ENCODE peak calls at places on chromosomes 2 and 18, in four cellular contexts. G is HTR-8/SVneo, B is HCEC 1CT, V is SW480. X is an unnamed sample.

GRCh38 chr2:3427272-3427671 is 47.8 kb downstream of the TRAPPC12 start:
- DNase-seq in G (no peak), B (no peak), V (no peak), X (no peak)

GRCh38 chr2:47357475-47357874 is 45.5 kb upstream of the MSH2 start:
- DNase-seq in G (no peak), B (peak; percentile 22), V (no peak), X (no peak)

GRCh38 chr2:54041135-54041534 is 70.3 kb upstream of the PSME4 start:
- DNase-seq in G (no peak), B (peak; percentile 49), V (no peak), X (no peak)

GRCh38 chr2:188380280-188380679 is 88.6 kb downstream of the GULP1 start:
- DNase-seq in G (no peak), B (no peak), V (no peak), X (no peak)

GRCh38 chr2:157699009-157699408 is 70.3 kb upstream of the ACVR1C start:
- DNase-seq in G (no peak), B (no peak), V (no peak), X (no peak)

GRCh38 chr2:72859831-72860262 is 27.4 kb upstream of the SPR start:
- DNase-seq in G (peak; percentile 64), B (peak; percentile 35), V (peak; percentile 88), X (peak; percentile 48)

GRCh38 chr2:148358375-148358774 is 286.2 kb upstream of the EPC2 start:
- DNase-seq in G (no peak), B (no peak), V (no peak), X (no peak)

GRCh38 chr2:69250981-69251380 is 136.0 kb downstream of the GFPT1 start:
- DNase-seq in G (no peak), B (no peak), V (no peak), X (no peak)

GRCh38 chr2:100643459-100643858 is 80.7 kb downstream of the PDCL3 start:
- DNase-seq in G (no peak), B (no peak), V (peak; percentile 74), X (no peak)

GRCh38 chr18:38496222-38496810 is 930.7 kb upstream of the CELF4 start:
- DNase-seq in G (no peak), B (no peak), V (no peak), X (no peak)

GRCh38 chr2:240168041-240168440 is 27.6 kb upstream of the OTOS start:
- DNase-seq in G (no peak), B (no peak), V (no peak), X (no peak)

GRCh38 chr2:74834806-74835755 is 1.2 kb downstream of the HK2 start:
- DNase-seq in G (peak; percentile 59), B (peak; percentile 23), V (peak; percentile 63), X (peak; percentile 60)

GRCh38 chr18:79798999-79799370 is 1.2 kb downstream of the KCNG2 start:
- DNase-seq in G (no peak), B (peak; percentile 27), V (no peak), X (no peak)

GRCh38 chr18:41226186-41226585 is 728.8 kb upstream of the PIK3C3 start:
- DNase-seq in G (no peak), B (no peak), V (no peak), X (no peak)

GRCh38 chr2:160365691-160366367 is 127.8 kb downstream of the RBMS1 start:
- DNase-seq in G (no peak), B (no peak), V (no peak), X (no peak)

GRCh38 chr2:135802350-135802749 is 34.6 kb downstream of the LCT start:
- DNase-seq in G (no peak), B (no peak), V (no peak), X (no peak)

GRCh38 chr2:148258124-148258523 is 237.2 kb downstream of the MBD5 start:
- DNase-seq in G (no peak), B (no peak), V (no peak), X (no peak)

GRCh38 chr2:20624156-20624883 is 26.6 kb downstream of the HS1BP3 start:
- DNase-seq in G (no peak), B (no peak), V (no peak), X (no peak)

GRCh38 chr2:88874063-88874657 is 182.7 kb downstream of the RPIA start:
- DNase-seq in G (peak; percentile 41), B (peak; percentile 20), V (peak; percentile 55), X (no peak)

GRCh38 chr2:172701250-172701649 is 34.4 kb upstream of the RAPGEF4 start:
- DNase-seq in G (peak; percentile 14), B (peak; percentile 90), V (no peak), X (no peak)

GRCh38 chr2:1681323-1682310 is 62.7 kb downstream of the PXDN start:
- DNase-seq in G (no peak), B (no peak), V (no peak), X (no peak)

GRCh38 chr2:69559696-69560482 is 83.7 kb downstream of the AAK1 start:
- DNase-seq in G (peak; percentile 57), B (peak; percentile 60), V (peak; percentile 80), X (no peak)

GRCh38 chr18:12921178-12921577 is 26.6 kb upstream of the SEH1L start:
- DNase-seq in G (no peak), B (no peak), V (no peak), X (peak; percentile 43)

GRCh38 chr2:241508240-241508509 is 209 bp downstream of the STK25 start:
- DNase-seq in G (no peak), B (no peak), V (no peak), X (no peak)

GRCh38 chr2:161250864-161251436 is 57.3 kb upstream of the PSMD14 start:
- DNase-seq in G (peak; percentile 72), B (peak; percentile 51), V (peak; percentile 79), X (no peak)

GRCh38 chr2:221999702-222000101 is 299.1 kb downstream of the PAX3 start:
- DNase-seq in G (peak; percentile 31), B (peak; percentile 97), V (peak; percentile 24), X (no peak)

GRCh38 chr2:127134833-127135830 is 28.2 kb upstream of the BIN1 start:
- DNase-seq in G (no peak), B (no peak), V (no peak), X (no peak)

GRCh38 chr2:64996914-64997313 is 7.7 kb downstream of the SLC1A4 start:
- DNase-seq in G (no peak), B (no peak), V (no peak), X (no peak)

GRCh38 chr18:52897611-52898010 is 557.6 kb downstream of the DCC start:
- DNase-seq in G (no peak), B (no peak), V (no peak), X (no peak)

X was measured in T-helper 1 cell.